ENCODE peak calls at places on chromosomes 12 and 14, in nine cellular contexts. One of them, this sample, is unnamed.

GRCh38 chr12:53048780-53049401 is 974 bp upstream of the TNS2 start:
- DNase-seq in RWPE1: no peak
- DNase-seq in activated CD8-positive, alpha-beta memory T cell treated with anti-CD3 and anti-CD28 coated beads, Interleukin-2, amount 50 U/mL, for 48 hours: no peak
- DNase-seq in cardiac septum: no peak
- DNase-seq in naive thymus-derived CD4-positive, alpha-beta T cell: no peak
- DNase-seq in Peyer's patch: no peak
- DNase-seq in NCI-H146: no peak
- DNase-seq in lung: peak
- DNase-seq in pancreas: peak
- DNase-seq in this sample: peak

GRCh38 chr12:17928708-17929366 is 161.2 kb downstream of the RERGL start:
- DNase-seq in RWPE1: peak
- DNase-seq in activated CD8-positive, alpha-beta memory T cell treated with anti-CD3 and anti-CD28 coated beads, Interleukin-2, amount 50 U/mL, for 48 hours: no peak
- DNase-seq in cardiac septum: no peak
- DNase-seq in naive thymus-derived CD4-positive, alpha-beta T cell: no peak
- DNase-seq in Peyer's patch: no peak
- DNase-seq in NCI-H146: peak
- DNase-seq in lung: no peak
- DNase-seq in pancreas: no peak
- DNase-seq in this sample: no peak

GRCh38 chr12:19167708-19168107 is 38.2 kb downstream of the PLEKHA5 start:
- DNase-seq in RWPE1: no peak
- DNase-seq in activated CD8-positive, alpha-beta memory T cell treated with anti-CD3 and anti-CD28 coated beads, Interleukin-2, amount 50 U/mL, for 48 hours: no peak
- DNase-seq in cardiac septum: no peak
- DNase-seq in naive thymus-derived CD4-positive, alpha-beta T cell: no peak
- DNase-seq in Peyer's patch: no peak
- DNase-seq in NCI-H146: no peak
- DNase-seq in lung: no peak
- DNase-seq in pancreas: no peak
- DNase-seq in this sample: no peak

GRCh38 chr12:109864916-109865315 is 15.4 kb downstream of the GLTP start:
- DNase-seq in RWPE1: peak
- DNase-seq in activated CD8-positive, alpha-beta memory T cell treated with anti-CD3 and anti-CD28 coated beads, Interleukin-2, amount 50 U/mL, for 48 hours: no peak
- DNase-seq in cardiac septum: no peak
- DNase-seq in naive thymus-derived CD4-positive, alpha-beta T cell: no peak
- DNase-seq in Peyer's patch: no peak
- DNase-seq in NCI-H146: no peak
- DNase-seq in lung: no peak
- DNase-seq in pancreas: peak
- DNase-seq in this sample: no peak

GRCh38 chr12:102811125-102811737 is 105.8 kb downstream of the PAH start:
- DNase-seq in RWPE1: peak
- DNase-seq in activated CD8-positive, alpha-beta memory T cell treated with anti-CD3 and anti-CD28 coated beads, Interleukin-2, amount 50 U/mL, for 48 hours: no peak
- DNase-seq in cardiac septum: no peak
- DNase-seq in naive thymus-derived CD4-positive, alpha-beta T cell: no peak
- DNase-seq in Peyer's patch: no peak
- DNase-seq in NCI-H146: peak
- DNase-seq in lung: no peak
- DNase-seq in pancreas: no peak
- DNase-seq in this sample: no peak

GRCh38 chr12:109759076-109759420 is 45.4 kb downstream of the FAM222A start:
- DNase-seq in RWPE1: no peak
- DNase-seq in activated CD8-positive, alpha-beta memory T cell treated with anti-CD3 and anti-CD28 coated beads, Interleukin-2, amount 50 U/mL, for 48 hours: no peak
- DNase-seq in cardiac septum: peak
- DNase-seq in naive thymus-derived CD4-positive, alpha-beta T cell: no peak
- DNase-seq in Peyer's patch: no peak
- DNase-seq in NCI-H146: no peak
- DNase-seq in lung: no peak
- DNase-seq in pancreas: no peak
- DNase-seq in this sample: peak

GRCh38 chr14:55581011-55581806 is 1.2 kb downstream of the KTN1 start:
- DNase-seq in RWPE1: peak
- DNase-seq in activated CD8-positive, alpha-beta memory T cell treated with anti-CD3 and anti-CD28 coated beads, Interleukin-2, amount 50 U/mL, for 48 hours: peak
- DNase-seq in cardiac septum: peak
- DNase-seq in naive thymus-derived CD4-positive, alpha-beta T cell: peak
- DNase-seq in Peyer's patch: peak
- DNase-seq in NCI-H146: peak
- DNase-seq in lung: peak
- DNase-seq in pancreas: peak
- DNase-seq in this sample: peak

GRCh38 chr14:99407416-99407815 is 73.2 kb downstream of the SETD3 start:
- DNase-seq in RWPE1: no peak
- DNase-seq in activated CD8-positive, alpha-beta memory T cell treated with anti-CD3 and anti-CD28 coated beads, Interleukin-2, amount 50 U/mL, for 48 hours: no peak
- DNase-seq in cardiac septum: no peak
- DNase-seq in naive thymus-derived CD4-positive, alpha-beta T cell: no peak
- DNase-seq in Peyer's patch: no peak
- DNase-seq in NCI-H146: no peak
- DNase-seq in lung: no peak
- DNase-seq in pancreas: no peak
- DNase-seq in this sample: no peak

GRCh38 chr14:60315181-60315580 is 66.2 kb downstream of the PPM1A start:
- DNase-seq in RWPE1: no peak
- DNase-seq in activated CD8-positive, alpha-beta memory T cell treated with anti-CD3 and anti-CD28 coated beads, Interleukin-2, amount 50 U/mL, for 48 hours: no peak
- DNase-seq in cardiac septum: no peak
- DNase-seq in naive thymus-derived CD4-positive, alpha-beta T cell: no peak
- DNase-seq in Peyer's patch: no peak
- DNase-seq in NCI-H146: peak
- DNase-seq in lung: no peak
- DNase-seq in pancreas: no peak
- DNase-seq in this sample: no peak

GRCh38 chr14:37697489-37698121 is 102.2 kb downstream of the TTC6 start:
- DNase-seq in RWPE1: peak
- DNase-seq in activated CD8-positive, alpha-beta memory T cell treated with anti-CD3 and anti-CD28 coated beads, Interleukin-2, amount 50 U/mL, for 48 hours: no peak
- DNase-seq in cardiac septum: no peak
- DNase-seq in naive thymus-derived CD4-positive, alpha-beta T cell: no peak
- DNase-seq in Peyer's patch: no peak
- DNase-seq in NCI-H146: no peak
- DNase-seq in lung: no peak
- DNase-seq in pancreas: no peak
- DNase-seq in this sample: no peak

GRCh38 chr14:63470877-63471565 is 72.2 kb downstream of the PPP2R5E start:
- DNase-seq in RWPE1: peak
- DNase-seq in activated CD8-positive, alpha-beta memory T cell treated with anti-CD3 and anti-CD28 coated beads, Interleukin-2, amount 50 U/mL, for 48 hours: no peak
- DNase-seq in cardiac septum: no peak
- DNase-seq in naive thymus-derived CD4-positive, alpha-beta T cell: no peak
- DNase-seq in Peyer's patch: no peak
- DNase-seq in NCI-H146: no peak
- DNase-seq in lung: no peak
- DNase-seq in pancreas: no peak
- DNase-seq in this sample: no peak

GRCh38 chr14:104238424-104239184 is 100.2 kb downstream of the KIF26A start:
- DNase-seq in RWPE1: no peak
- DNase-seq in activated CD8-positive, alpha-beta memory T cell treated with anti-CD3 and anti-CD28 coated beads, Interleukin-2, amount 50 U/mL, for 48 hours: no peak
- DNase-seq in cardiac septum: peak
- DNase-seq in naive thymus-derived CD4-positive, alpha-beta T cell: no peak
- DNase-seq in Peyer's patch: no peak
- DNase-seq in NCI-H146: no peak
- DNase-seq in lung: no peak
- DNase-seq in pancreas: no peak
- DNase-seq in this sample: no peak

GRCh38 chr12:106144847-106145246 is 6.1 kb upstream of the NUAK1 start:
- DNase-seq in RWPE1: no peak
- DNase-seq in activated CD8-positive, alpha-beta memory T cell treated with anti-CD3 and anti-CD28 coated beads, Interleukin-2, amount 50 U/mL, for 48 hours: no peak
- DNase-seq in cardiac septum: no peak
- DNase-seq in naive thymus-derived CD4-positive, alpha-beta T cell: no peak
- DNase-seq in Peyer's patch: no peak
- DNase-seq in NCI-H146: no peak
- DNase-seq in lung: no peak
- DNase-seq in pancreas: no peak
- DNase-seq in this sample: no peak

GRCh38 chr12:107400686-107401447 is 284.7 kb upstream of the PWP1 start:
- DNase-seq in RWPE1: no peak
- DNase-seq in activated CD8-positive, alpha-beta memory T cell treated with anti-CD3 and anti-CD28 coated beads, Interleukin-2, amount 50 U/mL, for 48 hours: no peak
- DNase-seq in cardiac septum: no peak
- DNase-seq in naive thymus-derived CD4-positive, alpha-beta T cell: no peak
- DNase-seq in Peyer's patch: no peak
- DNase-seq in NCI-H146: peak
- DNase-seq in lung: no peak
- DNase-seq in pancreas: no peak
- DNase-seq in this sample: no peak

GRCh38 chr12:11638271-11638916 is 11.1 kb upstream of the ETV6 start:
- DNase-seq in RWPE1: no peak
- DNase-seq in activated CD8-positive, alpha-beta memory T cell treated with anti-CD3 and anti-CD28 coated beads, Interleukin-2, amount 50 U/mL, for 48 hours: no peak
- DNase-seq in cardiac septum: no peak
- DNase-seq in naive thymus-derived CD4-positive, alpha-beta T cell: no peak
- DNase-seq in Peyer's patch: no peak
- DNase-seq in NCI-H146: no peak
- DNase-seq in lung: no peak
- DNase-seq in pancreas: no peak
- DNase-seq in this sample: no peak

GRCh38 chr14:104694475-104694950 is 5.1 kb downstream of the INF2 start:
- DNase-seq in RWPE1: no peak
- DNase-seq in activated CD8-positive, alpha-beta memory T cell treated with anti-CD3 and anti-CD28 coated beads, Interleukin-2, amount 50 U/mL, for 48 hours: no peak
- DNase-seq in cardiac septum: no peak
- DNase-seq in naive thymus-derived CD4-positive, alpha-beta T cell: no peak
- DNase-seq in Peyer's patch: no peak
- DNase-seq in NCI-H146: no peak
- DNase-seq in lung: no peak
- DNase-seq in pancreas: no peak
- DNase-seq in this sample: peak

GRCh38 chr12:64088431-64089349 is 133.4 kb downstream of the KICS2 start:
- DNase-seq in RWPE1: peak
- DNase-seq in activated CD8-positive, alpha-beta memory T cell treated with anti-CD3 and anti-CD28 coated beads, Interleukin-2, amount 50 U/mL, for 48 hours: no peak
- DNase-seq in cardiac septum: no peak
- DNase-seq in naive thymus-derived CD4-positive, alpha-beta T cell: no peak
- DNase-seq in Peyer's patch: no peak
- DNase-seq in NCI-H146: no peak
- DNase-seq in lung: peak
- DNase-seq in pancreas: peak
- DNase-seq in this sample: no peak

GRCh38 chr12:31002999-31003398 is 70.7 kb upstream of the DDX11 start:
- DNase-seq in RWPE1: no peak
- DNase-seq in activated CD8-positive, alpha-beta memory T cell treated with anti-CD3 and anti-CD28 coated beads, Interleukin-2, amount 50 U/mL, for 48 hours: no peak
- DNase-seq in cardiac septum: peak
- DNase-seq in naive thymus-derived CD4-positive, alpha-beta T cell: no peak
- DNase-seq in Peyer's patch: no peak
- DNase-seq in NCI-H146: no peak
- DNase-seq in lung: no peak
- DNase-seq in pancreas: no peak
- DNase-seq in this sample: no peak

GRCh38 chr12:75878382-75878720 is 153.2 kb downstream of the PHLDA1 start:
- DNase-seq in RWPE1: peak
- DNase-seq in activated CD8-positive, alpha-beta memory T cell treated with anti-CD3 and anti-CD28 coated beads, Interleukin-2, amount 50 U/mL, for 48 hours: no peak
- DNase-seq in cardiac septum: no peak
- DNase-seq in naive thymus-derived CD4-positive, alpha-beta T cell: no peak
- DNase-seq in Peyer's patch: no peak
- DNase-seq in NCI-H146: no peak
- DNase-seq in lung: no peak
- DNase-seq in pancreas: no peak
- DNase-seq in this sample: no peak

GRCh38 chr12:100214518-100214917 is 13.9 kb downstream of the ACTR6 start:
- DNase-seq in RWPE1: no peak
- DNase-seq in activated CD8-positive, alpha-beta memory T cell treated with anti-CD3 and anti-CD28 coated beads, Interleukin-2, amount 50 U/mL, for 48 hours: no peak
- DNase-seq in cardiac septum: no peak
- DNase-seq in naive thymus-derived CD4-positive, alpha-beta T cell: no peak
- DNase-seq in Peyer's patch: no peak
- DNase-seq in NCI-H146: no peak
- DNase-seq in lung: no peak
- DNase-seq in pancreas: no peak
- DNase-seq in this sample: no peak

GRCh38 chr14:53955671-53956426 is 776 bp downstream of the BMP4 start:
- DNase-seq in RWPE1: no peak
- DNase-seq in activated CD8-positive, alpha-beta memory T cell treated with anti-CD3 and anti-CD28 coated beads, Interleukin-2, amount 50 U/mL, for 48 hours: peak
- DNase-seq in cardiac septum: no peak
- DNase-seq in naive thymus-derived CD4-positive, alpha-beta T cell: no peak
- DNase-seq in Peyer's patch: no peak
- DNase-seq in NCI-H146: no peak
- DNase-seq in lung: peak
- DNase-seq in pancreas: no peak
- DNase-seq in this sample: peak

GRCh38 chr14:94458558-94459200 is 6.1 kb upstream of the SERPINA11 start:
- DNase-seq in RWPE1: no peak
- DNase-seq in activated CD8-positive, alpha-beta memory T cell treated with anti-CD3 and anti-CD28 coated beads, Interleukin-2, amount 50 U/mL, for 48 hours: no peak
- DNase-seq in cardiac septum: no peak
- DNase-seq in naive thymus-derived CD4-positive, alpha-beta T cell: no peak
- DNase-seq in Peyer's patch: no peak
- DNase-seq in NCI-H146: no peak
- DNase-seq in lung: no peak
- DNase-seq in pancreas: no peak
- DNase-seq in this sample: no peak

GRCh38 chr12:46450279-46450748 is 77.7 kb upstream of the SLC38A2 start:
- DNase-seq in RWPE1: no peak
- DNase-seq in activated CD8-positive, alpha-beta memory T cell treated with anti-CD3 and anti-CD28 coated beads, Interleukin-2, amount 50 U/mL, for 48 hours: no peak
- DNase-seq in cardiac septum: peak
- DNase-seq in naive thymus-derived CD4-positive, alpha-beta T cell: no peak
- DNase-seq in Peyer's patch: no peak
- DNase-seq in NCI-H146: no peak
- DNase-seq in lung: peak
- DNase-seq in pancreas: peak
- DNase-seq in this sample: peak

GRCh38 chr12:62632521-62632920 is 165.9 kb downstream of the MON2 start:
- DNase-seq in RWPE1: peak
- DNase-seq in activated CD8-positive, alpha-beta memory T cell treated with anti-CD3 and anti-CD28 coated beads, Interleukin-2, amount 50 U/mL, for 48 hours: peak
- DNase-seq in cardiac septum: peak
- DNase-seq in naive thymus-derived CD4-positive, alpha-beta T cell: no peak
- DNase-seq in Peyer's patch: no peak
- DNase-seq in NCI-H146: no peak
- DNase-seq in lung: peak
- DNase-seq in pancreas: peak
- DNase-seq in this sample: peak

GRCh38 chr12:14904854-14905253 is 19.2 kb upstream of the MGP start:
- DNase-seq in RWPE1: no peak
- DNase-seq in activated CD8-positive, alpha-beta memory T cell treated with anti-CD3 and anti-CD28 coated beads, Interleukin-2, amount 50 U/mL, for 48 hours: no peak
- DNase-seq in cardiac septum: no peak
- DNase-seq in naive thymus-derived CD4-positive, alpha-beta T cell: no peak
- DNase-seq in Peyer's patch: no peak
- DNase-seq in NCI-H146: no peak
- DNase-seq in lung: no peak
- DNase-seq in pancreas: no peak
- DNase-seq in this sample: no peak

GRCh38 chr14:90818715-90819114 is 2.5 kb upstream of the TTC7B start:
- DNase-seq in RWPE1: no peak
- DNase-seq in activated CD8-positive, alpha-beta memory T cell treated with anti-CD3 and anti-CD28 coated beads, Interleukin-2, amount 50 U/mL, for 48 hours: no peak
- DNase-seq in cardiac septum: no peak
- DNase-seq in naive thymus-derived CD4-positive, alpha-beta T cell: no peak
- DNase-seq in Peyer's patch: no peak
- DNase-seq in NCI-H146: no peak
- DNase-seq in lung: no peak
- DNase-seq in pancreas: no peak
- DNase-seq in this sample: peak